ENCODE peak calls at places on chromosomes 6 and 20, in nine cellular contexts. V is CD8-positive, alpha-beta T cell; M is upper lobe of left lung; F is astrocyte of the spinal cord; K is kidney; I is brain microvascular endothelial cell; G is AG10803; R is MM.1S; N is Calu3. B is an unnamed sample.

GRCh38 chr6:139473731-139474130 is 99.3 kb upstream of the CITED2 start:
- DNase-seq in K (no peak), F (peak; percentile 41), V (no peak), M (no peak), I (no peak), G (peak; percentile 41), N (no peak), R (no peak), B (no peak)

GRCh38 chr6:130968486-130968885 is 94.6 kb downstream of the EPB41L2 start:
- DNase-seq in R (no peak), G (peak; percentile 46), M (no peak), V (no peak), K (no peak), F (no peak), N (no peak), I (no peak), B (no peak)

GRCh38 chr20:42100137-42100704 is 482.0 kb upstream of the CHD6 start:
- DNase-seq in V (no peak), N (no peak), F (no peak), G (no peak), R (no peak), K (no peak), M (no peak), I (no peak), B (no peak)

GRCh38 chr6:99186417-99186816 is 163.1 kb downstream of the FAXC start:
- DNase-seq in R (no peak), I (no peak), V (no peak), K (no peak), G (no peak), F (no peak), M (no peak), N (no peak), B (no peak)

GRCh38 chr6:132907231-132907630 is 92.9 kb downstream of the RPS12 start:
- DNase-seq in R (no peak), F (no peak), V (no peak), I (no peak), G (peak; percentile 1), N (no peak), M (no peak), K (no peak), B (no peak)

GRCh38 chr6:44732243-44732642 is 344.7 kb downstream of the CDC5L start:
- DNase-seq in M (no peak), F (no peak), R (no peak), G (no peak), V (no peak), K (no peak), N (no peak), I (no peak), B (no peak)

GRCh38 chr6:105476978-105477377 is 74.1 kb upstream of the PREP start:
- DNase-seq in G (no peak), R (no peak), V (no peak), I (no peak), F (no peak), N (no peak), M (no peak), K (no peak), B (no peak)

GRCh38 chr6:26659042-26659359 is 545 bp downstream of the ZNF322 start:
- DNase-seq in N (no peak), M (no peak), R (no peak), F (no peak), I (no peak), K (no peak), G (no peak), V (no peak), B (peak; percentile 29)

DNA sequence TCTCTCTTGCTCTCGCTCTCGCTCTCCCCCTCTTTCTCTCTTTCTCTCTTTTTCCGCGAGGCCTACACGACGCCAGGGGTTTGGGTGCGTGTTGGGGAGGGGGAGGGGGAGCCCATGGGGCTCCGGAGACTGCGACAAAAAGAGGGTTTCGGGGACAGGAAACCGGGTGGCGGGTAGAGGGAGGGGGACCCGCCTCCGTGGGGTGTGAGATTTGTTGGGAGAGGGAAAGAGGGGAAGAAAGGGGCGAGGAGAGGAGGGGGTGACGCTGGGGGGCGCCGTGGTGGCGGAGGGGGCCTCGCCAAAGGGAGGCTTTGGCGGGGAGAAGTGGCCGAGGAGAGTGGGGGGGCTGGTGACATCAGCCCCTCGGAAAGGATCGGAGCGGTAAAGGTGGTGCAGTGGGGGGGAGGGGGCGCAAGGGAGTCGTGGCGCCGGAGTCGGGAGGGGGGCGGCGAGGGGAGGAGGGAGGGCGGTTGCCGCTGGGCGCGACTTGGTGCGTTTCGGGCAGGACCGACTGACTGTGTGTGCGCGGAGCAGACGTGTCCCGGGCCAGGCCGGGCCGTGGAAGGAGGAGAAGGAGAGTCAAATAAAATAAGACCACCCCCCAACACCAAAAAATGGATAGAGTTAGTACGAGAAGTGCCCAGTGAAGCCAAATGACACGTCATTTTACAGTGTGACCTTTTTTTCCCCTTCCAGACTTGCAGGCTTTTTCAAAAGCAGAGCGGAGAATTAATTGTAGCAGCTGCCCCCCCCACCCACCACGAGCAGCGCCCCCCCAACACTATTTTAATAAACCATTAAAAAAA is 39.8 kb downstream of the GNAS start:
- DNase-seq in G (peak; percentile 58), F (peak; percentile 59), R (peak; percentile 73), I (peak; percentile 34), K (peak; percentile 94), N (peak; percentile 87), M (peak; percentile 91), V (peak; percentile 83), B (peak; percentile 82)
- TF ChIP-seq CTCF in G (no peak), F (peak; percentile 18), R (peak; percentile 9), I (no peak), K (no peak), N (no peak), M (no peak), V (no peak), B (peak; percentile 29)

DNA sequence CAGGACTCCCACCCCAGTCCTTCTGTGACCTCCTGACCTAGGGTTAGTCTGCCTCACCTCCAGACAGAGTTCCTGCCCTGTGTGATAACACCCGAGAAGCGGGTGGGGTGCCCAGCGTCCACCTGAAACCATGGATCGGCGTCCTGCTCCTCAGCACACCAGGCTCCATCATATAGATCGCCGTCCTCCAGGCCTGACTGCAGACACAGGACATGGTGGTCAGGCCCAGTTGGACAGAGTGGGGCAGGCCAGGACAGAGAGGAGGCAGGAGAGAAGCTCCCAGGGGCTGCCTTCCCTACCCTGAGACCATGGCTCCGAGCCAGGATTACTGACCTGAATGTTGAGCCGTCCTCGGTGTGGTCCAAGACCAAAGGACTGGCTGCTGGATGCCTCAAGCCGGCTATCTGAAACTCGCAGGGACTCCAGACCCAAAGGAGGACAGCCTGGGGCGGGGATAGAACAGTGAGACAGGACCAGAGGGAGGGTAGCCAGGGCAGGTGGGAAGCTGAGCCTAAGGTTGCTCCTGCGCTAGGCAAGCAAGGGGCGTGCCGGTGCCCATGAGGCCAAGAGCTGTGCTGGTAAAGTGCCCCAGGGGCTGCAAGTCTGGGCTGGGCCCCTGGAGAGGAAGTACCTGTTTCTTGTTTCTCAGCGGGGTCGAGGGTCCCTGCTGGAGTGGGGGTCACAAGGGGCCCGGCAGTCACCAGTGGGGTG is 2.2 kb downstream of the CPXM1 start:
- DNase-seq in N (no peak), R (no peak), G (no peak), F (no peak), K (no peak), M (peak; percentile 57), V (no peak), I (no peak), B (peak; percentile 19)
- TF ChIP-seq CTCF in N (no peak), R (no peak), G (no peak), F (no peak), K (no peak), M (no peak), V (no peak), I (no peak), B (no peak)

GRCh38 chr20:51587145-51587544 is 44.6 kb upstream of the NFATC2 start:
- DNase-seq in I (no peak), F (no peak), K (no peak), M (no peak), G (no peak), V (no peak), N (no peak), R (no peak), B (no peak)

GRCh38 chr20:51591871-51592270 is 49.4 kb upstream of the NFATC2 start:
- DNase-seq in K (no peak), V (no peak), M (no peak), G (peak; percentile 53), I (no peak), R (no peak), N (no peak), F (no peak), B (no peak)

GRCh38 chr20:51592564-51592963 is 50.0 kb upstream of the NFATC2 start:
- DNase-seq in V (no peak), N (no peak), G (no peak), R (no peak), K (no peak), M (no peak), I (no peak), F (no peak), B (no peak)

GRCh38 chr20:51586005-51586440 is 43.5 kb upstream of the NFATC2 start:
- DNase-seq in M (no peak), I (peak; percentile 89), G (peak; percentile 99), N (no peak), R (no peak), F (peak; percentile 80), V (no peak), K (no peak), B (no peak)

DNA sequence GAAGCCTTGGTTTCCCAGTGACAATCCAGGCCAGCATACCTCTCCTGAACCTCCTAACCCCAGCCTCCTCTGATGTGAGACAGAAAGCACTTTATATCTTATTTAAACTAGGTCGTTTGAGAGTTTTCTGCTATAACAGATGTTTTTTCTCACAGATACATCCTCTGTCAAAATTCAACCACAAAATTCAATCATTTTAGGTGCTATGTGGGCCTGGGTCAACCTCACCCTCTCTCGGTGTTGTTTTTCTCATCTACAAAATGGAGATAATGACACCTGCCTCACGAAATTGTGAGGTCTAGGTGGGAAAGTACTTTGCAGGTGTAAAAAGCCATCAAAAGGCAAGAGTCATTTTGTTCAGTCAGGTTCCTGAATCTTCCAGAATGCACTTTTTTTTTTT is 46.2 kb upstream of the NFATC2 start:
- DNase-seq in V (no peak), K (no peak), F (no peak), N (no peak), R (no peak), M (no peak), G (no peak), I (no peak), B (no peak)
- TF ChIP-seq CTCF in V (no peak), K (no peak), F (no peak), N (no peak), R (no peak), M (no peak), G (no peak), I (no peak), B (no peak)

DNA sequence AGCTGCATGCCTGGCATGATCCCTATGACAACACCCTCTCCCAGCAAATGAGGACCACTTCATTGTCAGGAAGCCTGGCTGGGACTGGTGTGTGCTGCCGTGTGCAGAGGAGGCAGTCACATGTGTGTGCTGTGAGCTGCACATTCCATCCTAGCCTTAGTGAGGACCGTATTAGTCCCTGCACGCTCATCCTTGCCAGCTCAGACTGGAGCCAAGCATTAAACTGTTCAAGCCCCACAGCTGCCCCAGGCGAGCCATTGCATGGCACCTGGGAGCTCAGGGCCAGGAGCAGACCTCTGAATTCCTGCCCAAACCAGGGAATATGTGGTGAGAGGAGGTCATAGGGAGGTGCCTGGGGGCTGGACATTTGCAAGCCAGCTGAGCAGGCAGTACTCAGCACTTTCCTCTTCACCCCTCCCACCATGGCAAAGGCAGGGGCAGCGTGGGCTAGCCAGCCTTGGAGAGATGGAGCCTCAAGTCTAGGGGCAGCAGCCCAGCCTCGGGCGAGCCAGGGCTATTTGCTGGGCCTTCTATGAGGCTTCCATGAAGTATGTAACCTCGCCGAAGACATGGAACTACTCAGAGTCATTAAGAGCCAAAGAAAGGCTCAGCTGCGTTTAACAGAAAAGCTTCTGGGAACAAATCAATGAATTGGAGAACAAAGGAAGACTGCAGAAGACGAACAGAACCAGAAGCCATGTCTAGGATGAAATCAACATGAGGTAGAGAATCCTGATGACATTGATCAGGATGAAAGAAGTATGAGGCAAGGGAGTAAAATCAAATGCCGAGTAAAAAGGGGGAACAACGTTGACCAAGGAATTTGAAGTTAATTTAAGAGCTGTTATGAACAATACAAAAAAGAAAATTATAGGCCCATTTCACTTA is 8.6 kb upstream of the CCN5 start:
- DNase-seq in M (peak; percentile 30), N (no peak), V (no peak), F (no peak), K (no peak), G (peak; percentile 89), R (no peak), I (no peak), B (no peak)
- TF ChIP-seq CTCF in M (no peak), N (no peak), V (no peak), F (no peak), K (no peak), G (no peak), R (no peak), I (no peak), B (no peak)